ENCODE peak calls at places on chromosome 5, in eight cellular contexts. G is HuH-7.5; P is astrocyte; Z is stimulated activated CD4-positive, alpha-beta T cell treated with anti-CD3 and anti-CD28 coated beads, Interleukin-1b, Interleukin-23, amount 100 ng/mL, for 48 hours; L is cerebellum; B is iPS DF 19.7; K is CD4-positive, CD25-positive, alpha-beta regulatory T cell; J is CD8-positive, alpha-beta memory T cell. A is an unnamed sample.

GRCh38 chr5:142860291-142860690 is 90.1 kb downstream of the ARHGAP26 start:
- DNase-seq in P (no peak), B (no peak), L (peak; percentile 66), K (no peak), Z (no peak), J (no peak), G (no peak), A (no peak)

GRCh38 chr5:43555895-43556606 is 826 bp downstream of the PAIP1 start:
- DNase-seq in G (peak; percentile 64), K (peak; percentile 34), L (peak; percentile 41), Z (peak; percentile 44), J (peak; percentile 44), B (no peak), P (peak; percentile 25), A (peak; percentile 36)

GRCh38 chr5:2278825-2279224 is 396.1 kb upstream of the IRX4 start:
- DNase-seq in P (no peak), G (no peak), J (no peak), B (no peak), L (no peak), Z (no peak), K (no peak), A (no peak)

GRCh38 chr5:172999974-173000373 is 16.4 kb downstream of the ATP6V0E1 start:
- DNase-seq in J (no peak), P (no peak), G (no peak), K (no peak), B (no peak), L (no peak), Z (no peak), A (no peak)

GRCh38 chr5:126079266-126079665 is 343.9 kb upstream of the GRAMD2B start:
- DNase-seq in J (no peak), B (no peak), Z (no peak), L (no peak), G (no peak), P (no peak), K (no peak), A (no peak)

GRCh38 chr5:10333154-10334006 is 20.1 kb upstream of the MARCHF6 start:
- DNase-seq in P (no peak), L (peak; percentile 50), Z (no peak), B (no peak), J (no peak), G (no peak), K (no peak), A (no peak)

GRCh38 chr5:54526604-54527359 is 9.2 kb downstream of the SNX18 start:
- DNase-seq in Z (no peak), G (no peak), J (no peak), B (no peak), L (no peak), P (no peak), K (no peak), A (no peak)

GRCh38 chr5:172383231-172383802 is 71.0 kb downstream of the SH3PXD2B start:
- DNase-seq in B (no peak), J (no peak), G (peak; percentile 39), K (no peak), P (peak; percentile 80), L (no peak), Z (no peak), A (no peak)

GRCh38 chr5:124773291-124774001 is 27.0 kb upstream of the ZNF608 start:
- DNase-seq in P (no peak), J (no peak), K (no peak), G (no peak), Z (no peak), L (no peak), B (no peak), A (no peak)

GRCh38 chr5:53481354-53481886 is 991 bp downstream of the FST start:
- DNase-seq in L (no peak), G (no peak), Z (no peak), B (no peak), P (no peak), K (no peak), J (no peak), A (no peak)

GRCh38 chr5:143133721-143134120 is 269.8 kb downstream of the NR3C1 start:
- DNase-seq in J (no peak), B (no peak), Z (no peak), K (no peak), L (no peak), P (peak; percentile 66), G (no peak), A (no peak)

GRCh38 chr5:79189439-79190234 is 46.3 kb upstream of the JMY start:
- DNase-seq in J (no peak), L (no peak), G (no peak), K (no peak), P (no peak), B (no peak), Z (no peak), A (no peak)

GRCh38 chr5:3825888-3826465 is 230.3 kb downstream of the IRX1 start:
- DNase-seq in J (no peak), L (no peak), P (peak; percentile 14), G (no peak), Z (no peak), B (no peak), K (no peak), A (no peak)